ENCODE peak calls at places on chromosomes 12 and 14, in eight cellular contexts. One of them, this sample, is unnamed.

GRCh38 chr12:127383281-127383680 is 883.7 kb upstream of the TMEM132C start:
- DNase-seq in lower leg skin: no peak
- DNase-seq in adrenal gland: no peak
- DNase-seq in transverse colon: no peak
- DNase-seq in endothelial cell of umbilical vein: no peak
- DNase-seq in uterus: no peak
- DNase-seq in right lobe of liver: no peak
- DNase-seq in esophagus muscularis mucosa: no peak
- DNase-seq in this sample: no peak

GRCh38 chr12:109255377-109255776 is 53.7 kb downstream of the FOXN4 start:
- DNase-seq in lower leg skin: no peak
- DNase-seq in adrenal gland: no peak
- DNase-seq in transverse colon: no peak
- DNase-seq in endothelial cell of umbilical vein: no peak
- DNase-seq in uterus: no peak
- DNase-seq in right lobe of liver: no peak
- DNase-seq in esophagus muscularis mucosa: no peak
- DNase-seq in this sample: no peak

GRCh38 chr14:74898083-74898482 is 16.4 kb downstream of the DLST start:
- DNase-seq in lower leg skin: no peak
- DNase-seq in adrenal gland: no peak
- DNase-seq in transverse colon: no peak
- DNase-seq in endothelial cell of umbilical vein: no peak
- DNase-seq in uterus: no peak
- DNase-seq in right lobe of liver: no peak
- DNase-seq in esophagus muscularis mucosa: no peak
- DNase-seq in this sample: no peak

GRCh38 chr12:24496755-24497154 is 452.1 kb downstream of the BCAT1 start:
- DNase-seq in lower leg skin: no peak
- DNase-seq in adrenal gland: no peak
- DNase-seq in transverse colon: no peak
- DNase-seq in endothelial cell of umbilical vein: no peak
- DNase-seq in uterus: no peak
- DNase-seq in right lobe of liver: no peak
- DNase-seq in esophagus muscularis mucosa: no peak
- DNase-seq in this sample: no peak

GRCh38 chr12:120688527-120689071 is 1.6 kb downstream of the MLEC start:
- DNase-seq in lower leg skin: no peak
- DNase-seq in adrenal gland: peak
- DNase-seq in transverse colon: peak
- DNase-seq in endothelial cell of umbilical vein: peak
- DNase-seq in uterus: no peak
- DNase-seq in right lobe of liver: no peak
- DNase-seq in esophagus muscularis mucosa: no peak
- DNase-seq in this sample: peak

GRCh38 chr14:51650721-51651387 is 856 bp upstream of the FRMD6 start:
- DNase-seq in lower leg skin: peak
- DNase-seq in adrenal gland: peak
- DNase-seq in transverse colon: peak
- DNase-seq in endothelial cell of umbilical vein: peak
- DNase-seq in uterus: peak
- DNase-seq in right lobe of liver: peak
- DNase-seq in esophagus muscularis mucosa: no peak
- DNase-seq in this sample: no peak

GRCh38 chr12:132084681-132085635 is 59.2 kb downstream of the DDX51 start:
- DNase-seq in lower leg skin: peak
- DNase-seq in adrenal gland: peak
- DNase-seq in transverse colon: peak
- DNase-seq in endothelial cell of umbilical vein: peak
- DNase-seq in uterus: peak
- DNase-seq in right lobe of liver: peak
- DNase-seq in esophagus muscularis mucosa: no peak
- DNase-seq in this sample: peak

GRCh38 chr14:23366163-23366921 is 1.4 kb upstream of the EFS start:
- DNase-seq in lower leg skin: peak
- DNase-seq in adrenal gland: peak
- DNase-seq in transverse colon: peak
- DNase-seq in endothelial cell of umbilical vein: no peak
- DNase-seq in uterus: peak
- DNase-seq in right lobe of liver: peak
- DNase-seq in esophagus muscularis mucosa: no peak
- DNase-seq in this sample: no peak

GRCh38 chr12:85971800-85972199 is 97.7 kb downstream of the NTS start:
- DNase-seq in lower leg skin: no peak
- DNase-seq in adrenal gland: no peak
- DNase-seq in transverse colon: no peak
- DNase-seq in endothelial cell of umbilical vein: peak
- DNase-seq in uterus: no peak
- DNase-seq in right lobe of liver: no peak
- DNase-seq in esophagus muscularis mucosa: no peak
- DNase-seq in this sample: no peak

GRCh38 chr14:67514650-67515385 is 18.3 kb upstream of the PLEKHH1 start:
- DNase-seq in lower leg skin: no peak
- DNase-seq in adrenal gland: peak
- DNase-seq in transverse colon: peak
- DNase-seq in endothelial cell of umbilical vein: peak
- DNase-seq in uterus: peak
- DNase-seq in right lobe of liver: peak
- DNase-seq in esophagus muscularis mucosa: no peak
- DNase-seq in this sample: peak

GRCh38 chr12:127428420-127428819 is 838.5 kb upstream of the TMEM132C start:
- DNase-seq in lower leg skin: no peak
- DNase-seq in adrenal gland: no peak
- DNase-seq in transverse colon: no peak
- DNase-seq in endothelial cell of umbilical vein: no peak
- DNase-seq in uterus: no peak
- DNase-seq in right lobe of liver: no peak
- DNase-seq in esophagus muscularis mucosa: no peak
- DNase-seq in this sample: no peak

GRCh38 chr14:58730793-58731464 is 93.2 kb downstream of the DACT1 start:
- DNase-seq in lower leg skin: no peak
- DNase-seq in adrenal gland: no peak
- DNase-seq in transverse colon: no peak
- DNase-seq in endothelial cell of umbilical vein: no peak
- DNase-seq in uterus: no peak
- DNase-seq in right lobe of liver: no peak
- DNase-seq in esophagus muscularis mucosa: no peak
- DNase-seq in this sample: no peak

GRCh38 chr14:72104011-72104613 is 171.9 kb downstream of the RGS6 start:
- DNase-seq in lower leg skin: no peak
- DNase-seq in adrenal gland: no peak
- DNase-seq in transverse colon: peak
- DNase-seq in endothelial cell of umbilical vein: no peak
- DNase-seq in uterus: no peak
- DNase-seq in right lobe of liver: no peak
- DNase-seq in esophagus muscularis mucosa: no peak
- DNase-seq in this sample: peak

GRCh38 chr12:26150737-26151450 is 26.1 kb upstream of the BHLHE41 start:
- DNase-seq in lower leg skin: no peak
- DNase-seq in adrenal gland: no peak
- DNase-seq in transverse colon: no peak
- DNase-seq in endothelial cell of umbilical vein: no peak
- DNase-seq in uterus: no peak
- DNase-seq in right lobe of liver: no peak
- DNase-seq in esophagus muscularis mucosa: no peak
- DNase-seq in this sample: no peak

DNA sequence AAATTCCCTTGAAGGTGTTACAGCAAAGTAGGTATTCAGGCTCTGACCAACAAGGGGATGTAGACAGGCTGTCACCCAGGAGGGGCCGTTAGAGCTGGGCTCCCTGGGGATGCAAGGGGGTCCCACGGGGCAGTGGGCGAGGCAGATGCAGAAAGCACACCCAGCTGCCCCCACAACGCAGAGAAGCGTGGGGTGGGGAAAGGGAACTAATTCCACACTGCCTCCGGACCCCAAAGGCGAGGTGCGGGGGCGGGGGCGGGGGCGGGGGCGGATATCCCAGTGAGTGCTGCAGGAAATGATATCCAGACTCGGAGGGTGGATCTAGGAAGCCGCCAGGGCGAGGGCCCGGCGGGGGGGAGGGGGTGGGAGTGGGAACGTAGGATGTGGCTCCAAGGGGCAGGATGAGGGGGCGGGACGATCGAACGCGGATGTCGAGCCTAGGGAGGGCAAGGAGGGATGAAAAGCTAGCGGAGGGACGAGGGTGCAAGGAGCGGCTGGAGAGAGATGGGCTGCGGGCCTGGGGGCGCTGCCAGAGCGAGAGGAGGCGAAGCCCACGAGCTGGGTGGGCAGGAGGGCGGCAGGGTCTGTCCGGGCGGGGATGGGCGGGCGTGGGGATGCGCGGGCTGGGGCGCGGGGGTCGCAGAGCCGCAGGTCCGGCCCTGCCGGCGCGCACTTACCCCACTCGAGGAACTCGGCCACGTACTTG is 874 bp downstream of the CDC42BPB start:
- DNase-seq in lower leg skin: no peak
- DNase-seq in adrenal gland: peak
- DNase-seq in transverse colon: peak
- DNase-seq in endothelial cell of umbilical vein: peak
- DNase-seq in uterus: peak
- DNase-seq in right lobe of liver: peak
- DNase-seq in esophagus muscularis mucosa: no peak
- DNase-seq in this sample: no peak
- TF ChIP-seq POLR2A in lower leg skin: no peak
- TF ChIP-seq POLR2A in adrenal gland: no peak
- TF ChIP-seq POLR2A in transverse colon: no peak
- TF ChIP-seq POLR2A in endothelial cell of umbilical vein: peak
- TF ChIP-seq POLR2A in uterus: no peak
- TF ChIP-seq POLR2A in right lobe of liver: no peak
- TF ChIP-seq POLR2A in esophagus muscularis mucosa: no peak
- TF ChIP-seq POLR2A in this sample: no peak

GRCh38 chr14:88079624-88080023 is 74.7 kb downstream of the GPR65 start:
- DNase-seq in lower leg skin: no peak
- DNase-seq in adrenal gland: no peak
- DNase-seq in transverse colon: no peak
- DNase-seq in endothelial cell of umbilical vein: no peak
- DNase-seq in uterus: no peak
- DNase-seq in right lobe of liver: no peak
- DNase-seq in esophagus muscularis mucosa: no peak
- DNase-seq in this sample: no peak
- TF ChIP-seq POLR2A in lower leg skin: no peak
- TF ChIP-seq POLR2A in adrenal gland: no peak
- TF ChIP-seq POLR2A in transverse colon: no peak
- TF ChIP-seq POLR2A in endothelial cell of umbilical vein: no peak
- TF ChIP-seq POLR2A in uterus: no peak
- TF ChIP-seq POLR2A in right lobe of liver: no peak
- TF ChIP-seq POLR2A in esophagus muscularis mucosa: no peak
- TF ChIP-seq POLR2A in this sample: no peak

GRCh38 chr14:105055736-105056302 is 9.4 kb downstream of the GPR132 start:
- DNase-seq in lower leg skin: no peak
- DNase-seq in adrenal gland: no peak
- DNase-seq in transverse colon: no peak
- DNase-seq in endothelial cell of umbilical vein: no peak
- DNase-seq in uterus: no peak
- DNase-seq in right lobe of liver: peak
- DNase-seq in esophagus muscularis mucosa: no peak
- DNase-seq in this sample: no peak

GRCh38 chr14:105055334-105055733 is 9.9 kb downstream of the GPR132 start:
- DNase-seq in lower leg skin: no peak
- DNase-seq in adrenal gland: no peak
- DNase-seq in transverse colon: no peak
- DNase-seq in endothelial cell of umbilical vein: no peak
- DNase-seq in uterus: no peak
- DNase-seq in right lobe of liver: peak
- DNase-seq in esophagus muscularis mucosa: no peak
- DNase-seq in this sample: no peak

GRCh38 chr14:105052110-105052458 is 13.1 kb downstream of the GPR132 start:
- DNase-seq in lower leg skin: no peak
- DNase-seq in adrenal gland: no peak
- DNase-seq in transverse colon: no peak
- DNase-seq in endothelial cell of umbilical vein: no peak
- DNase-seq in uterus: no peak
- DNase-seq in right lobe of liver: no peak
- DNase-seq in esophagus muscularis mucosa: no peak
- DNase-seq in this sample: no peak

GRCh38 chr14:105053421-105053820 is 11.8 kb downstream of the GPR132 start:
- DNase-seq in lower leg skin: no peak
- DNase-seq in adrenal gland: no peak
- DNase-seq in transverse colon: no peak
- DNase-seq in endothelial cell of umbilical vein: no peak
- DNase-seq in uterus: no peak
- DNase-seq in right lobe of liver: peak
- DNase-seq in esophagus muscularis mucosa: no peak
- DNase-seq in this sample: no peak

DNA sequence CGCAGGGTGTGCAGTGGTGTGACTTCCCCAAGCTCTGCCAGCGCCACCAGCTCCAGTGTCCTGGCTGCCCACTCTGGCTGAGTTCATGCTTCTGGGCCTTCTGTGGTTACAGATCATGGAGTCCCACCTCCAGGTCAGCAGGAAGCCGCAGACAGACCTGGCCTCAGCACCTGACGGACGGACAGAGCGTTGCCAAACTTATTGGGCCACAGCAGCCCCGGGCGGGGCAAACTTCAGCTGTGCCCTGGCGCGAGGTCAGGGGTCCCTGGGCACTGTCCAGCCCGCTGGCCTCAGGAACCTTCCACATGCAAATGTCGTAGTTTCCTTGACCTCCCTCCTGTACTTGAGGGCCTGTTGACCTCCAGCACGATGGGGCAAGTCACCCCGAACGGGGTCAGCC is 11.2 kb downstream of the GPR132 start:
- DNase-seq in lower leg skin: no peak
- DNase-seq in adrenal gland: no peak
- DNase-seq in transverse colon: no peak
- DNase-seq in endothelial cell of umbilical vein: no peak
- DNase-seq in uterus: no peak
- DNase-seq in right lobe of liver: peak
- DNase-seq in esophagus muscularis mucosa: no peak
- DNase-seq in this sample: no peak
- TF ChIP-seq POLR2A in lower leg skin: no peak
- TF ChIP-seq POLR2A in adrenal gland: no peak
- TF ChIP-seq POLR2A in transverse colon: no peak
- TF ChIP-seq POLR2A in endothelial cell of umbilical vein: no peak
- TF ChIP-seq POLR2A in uterus: no peak
- TF ChIP-seq POLR2A in right lobe of liver: no peak
- TF ChIP-seq POLR2A in esophagus muscularis mucosa: no peak
- TF ChIP-seq POLR2A in this sample: no peak

GRCh38 chr14:106846218-106846617 is 1319.8 kb downstream of the TMEM121 start:
- DNase-seq in lower leg skin: no peak
- DNase-seq in adrenal gland: no peak
- DNase-seq in transverse colon: no peak
- DNase-seq in endothelial cell of umbilical vein: no peak
- DNase-seq in uterus: no peak
- DNase-seq in right lobe of liver: no peak
- DNase-seq in esophagus muscularis mucosa: no peak
- DNase-seq in this sample: no peak

GRCh38 chr14:106843376-106843775 is 1317.0 kb downstream of the TMEM121 start:
- DNase-seq in lower leg skin: no peak
- DNase-seq in adrenal gland: no peak
- DNase-seq in transverse colon: no peak
- DNase-seq in endothelial cell of umbilical vein: no peak
- DNase-seq in uterus: no peak
- DNase-seq in right lobe of liver: no peak
- DNase-seq in esophagus muscularis mucosa: no peak
- DNase-seq in this sample: no peak

GRCh38 chr14:106843951-106844483 is 1317.6 kb downstream of the TMEM121 start:
- DNase-seq in lower leg skin: no peak
- DNase-seq in adrenal gland: peak
- DNase-seq in transverse colon: peak
- DNase-seq in endothelial cell of umbilical vein: no peak
- DNase-seq in uterus: no peak
- DNase-seq in right lobe of liver: no peak
- DNase-seq in esophagus muscularis mucosa: no peak
- DNase-seq in this sample: no peak

GRCh38 chr14:106845286-106846087 is 1319.1 kb downstream of the TMEM121 start:
- DNase-seq in lower leg skin: no peak
- DNase-seq in adrenal gland: peak
- DNase-seq in transverse colon: peak
- DNase-seq in endothelial cell of umbilical vein: no peak
- DNase-seq in uterus: no peak
- DNase-seq in right lobe of liver: peak
- DNase-seq in esophagus muscularis mucosa: no peak
- DNase-seq in this sample: no peak

GRCh38 chr14:106844608-106845285 is 1318.4 kb downstream of the TMEM121 start:
- DNase-seq in lower leg skin: peak
- DNase-seq in adrenal gland: peak
- DNase-seq in transverse colon: peak
- DNase-seq in endothelial cell of umbilical vein: no peak
- DNase-seq in uterus: peak
- DNase-seq in right lobe of liver: peak
- DNase-seq in esophagus muscularis mucosa: no peak
- DNase-seq in this sample: no peak
- TF ChIP-seq POLR2A in lower leg skin: no peak
- TF ChIP-seq POLR2A in adrenal gland: no peak
- TF ChIP-seq POLR2A in transverse colon: peak
- TF ChIP-seq POLR2A in endothelial cell of umbilical vein: no peak
- TF ChIP-seq POLR2A in uterus: no peak
- TF ChIP-seq POLR2A in right lobe of liver: peak
- TF ChIP-seq POLR2A in esophagus muscularis mucosa: no peak
- TF ChIP-seq POLR2A in this sample: peak